ENCODE peak calls at places on chromosomes 3 and 15, in seven cellular contexts. O, G, M, T, X, V and L are unnamed samples.

GRCh38 chr15:81484076-81484475 is 110.1 kb upstream of the TMC3 start:
- DNase-seq in V (no peak), T (no peak), X (no peak), O (no peak), G (no peak), M (no peak), L (no peak)

GRCh38 chr15:50979041-50979440 is 70.6 kb downstream of the AP4E1 start:
- DNase-seq in M (no peak), T (no peak), G (no peak), X (no peak), V (no peak), O (no peak), L (no peak)

GRCh38 chr3:10352146-10352911 is 31.4 kb upstream of the SEC13 start:
- DNase-seq in T (no peak), G (no peak), O (no peak), V (no peak), X (no peak), M (no peak), L (no peak)

GRCh38 chr3:157376596-157377300 is 59.9 kb upstream of the PTX3 start:
- DNase-seq in O (no peak), X (no peak), G (no peak), T (no peak), M (no peak), V (no peak), L (no peak)

GRCh38 chr3:53775834-53776251 is 70.4 kb downstream of the CHDH start:
- DNase-seq in M (no peak), X (no peak), T (no peak), G (no peak), V (no peak), O (no peak), L (no peak)

GRCh38 chr3:137808015-137808414 is 43.9 kb downstream of the SOX14 start:
- DNase-seq in O (no peak), V (no peak), G (no peak), T (no peak), X (no peak), M (no peak), L (no peak)

GRCh38 chr15:32936283-32936918 is 218.6 kb downstream of the GREM1 start:
- DNase-seq in O (no peak), G (no peak), X (peak), T (no peak), V (peak), M (peak), L (peak)

GRCh38 chr15:77144492-77145070 is 73.7 kb upstream of the TSPAN3 start:
- DNase-seq in G (no peak), X (no peak), M (no peak), V (no peak), T (no peak), O (no peak), L (peak)

GRCh38 chr15:50250789-50251394 is 14.6 kb downstream of the HDC start:
- DNase-seq in O (no peak), T (no peak), V (no peak), X (no peak), G (no peak), M (no peak), L (no peak)

GRCh38 chr15:32831458-32831857 is 113.7 kb downstream of the GREM1 start:
- DNase-seq in T (no peak), M (no peak), X (no peak), O (no peak), G (no peak), V (no peak), L (no peak)

GRCh38 chr3:138395865-138396751 is 38.3 kb upstream of the ESYT3 start:
- DNase-seq in T (no peak), O (no peak), M (no peak), X (no peak), V (no peak), G (no peak), L (no peak)

DNA sequence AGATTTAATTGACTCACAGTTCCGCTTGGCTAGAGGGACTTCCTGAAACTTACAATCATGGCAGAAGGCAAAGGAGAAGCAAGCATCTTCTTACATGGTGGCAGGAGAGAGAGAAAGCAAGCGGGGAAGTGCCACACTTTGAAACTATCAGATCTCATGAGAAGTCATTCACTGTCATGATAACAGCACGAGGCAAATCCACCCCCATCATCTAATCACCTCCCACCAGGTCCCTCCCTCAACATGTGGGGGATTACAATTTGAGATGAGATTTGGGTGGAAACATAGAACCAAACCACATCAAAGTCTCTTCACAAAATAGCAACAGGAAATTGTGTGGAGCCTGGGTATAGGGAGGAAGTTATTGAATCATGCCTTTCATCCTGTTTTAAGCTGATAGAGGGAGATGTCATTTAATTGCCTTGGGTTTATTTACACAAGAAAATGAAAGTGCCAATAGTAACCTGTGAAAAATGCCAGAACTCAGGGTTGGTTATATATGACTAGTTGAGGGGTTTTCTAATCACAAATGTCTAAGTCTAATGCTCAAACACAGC is 624.8 kb upstream of the LMCD1 start:
- DNase-seq in T (no peak), M (no peak), V (no peak), G (no peak), O (no peak), X (peak), L (no peak)
- TF ChIP-seq JUND in T (no peak), M (no peak), V (no peak), G (no peak), O (no peak), X (peak), L (no peak)

GRCh38 chr15:88930579-88930978 is 17.4 kb upstream of the MFGE8 start:
- DNase-seq in X (no peak), G (no peak), T (no peak), V (no peak), M (no peak), O (no peak), L (no peak)

GRCh38 chr15:88932875-88933330 is 19.7 kb upstream of the MFGE8 start:
- DNase-seq in M (no peak), G (no peak), V (no peak), O (no peak), T (no peak), X (no peak), L (no peak)

DNA sequence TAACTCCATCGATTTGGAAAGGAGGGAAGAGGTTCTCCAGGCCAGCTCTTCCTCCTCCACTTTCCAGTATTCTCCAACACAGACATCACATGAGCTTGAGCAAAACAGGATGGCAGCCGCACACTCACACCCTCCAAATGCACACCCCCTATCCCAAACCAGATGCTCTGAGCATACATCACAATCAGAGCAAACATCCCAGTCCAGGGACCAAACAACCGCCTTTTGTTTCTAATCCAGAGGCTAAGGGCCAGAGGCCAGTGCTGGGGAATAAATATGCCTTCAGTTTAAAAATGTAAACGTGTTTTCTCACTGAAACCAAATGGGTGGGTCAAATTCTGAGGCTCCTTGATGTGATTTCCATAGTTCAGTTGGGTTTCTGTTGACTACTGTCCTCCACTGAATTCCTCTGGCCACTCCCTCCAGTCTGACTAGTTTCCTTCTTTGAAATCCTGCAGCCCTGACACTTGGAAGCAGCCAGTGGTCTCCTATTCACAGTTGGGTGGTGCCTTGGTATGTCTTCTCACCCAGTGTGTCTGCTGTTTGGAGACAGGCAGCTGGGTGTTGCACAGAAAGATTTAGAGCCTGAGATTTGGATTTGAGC is 19.2 kb upstream of the MFGE8 start:
- DNase-seq in V (peak), T (no peak), O (no peak), X (no peak), M (no peak), G (no peak), L (no peak)
- TF ChIP-seq JUND in V (no peak), T (no peak), O (no peak), X (no peak), M (no peak), G (no peak), L (no peak)

DNA sequence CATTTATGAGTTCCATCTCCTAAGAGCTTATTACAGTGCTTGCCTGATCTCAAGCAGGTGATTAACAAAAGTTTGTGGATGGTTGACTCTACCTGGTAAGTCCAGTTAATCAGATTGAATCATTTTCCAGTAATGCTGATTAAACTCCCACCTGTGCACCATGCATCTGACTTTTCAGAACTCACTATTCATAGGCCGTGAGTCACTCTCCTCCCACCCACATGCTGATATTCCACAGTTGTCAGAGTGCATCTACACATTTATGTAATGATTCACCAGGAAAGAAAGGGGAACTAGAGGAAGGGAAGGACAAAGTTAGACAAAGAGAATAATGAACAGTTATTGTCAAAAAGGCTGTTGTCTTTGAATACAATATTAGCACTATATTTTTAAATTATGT is 106.2 kb upstream of the UBE3A start:
- DNase-seq in T (no peak), X (no peak), M (no peak), O (no peak), V (no peak), G (no peak), L (no peak)
- TF ChIP-seq JUND in T (no peak), X (no peak), M (no peak), O (no peak), V (no peak), G (peak), L (no peak)

GRCh38 chr15:39100106-39100505 is 480.8 kb upstream of the THBS1 start:
- DNase-seq in G (no peak), M (no peak), X (no peak), V (no peak), O (no peak), T (no peak), L (no peak)

GRCh38 chr15:39108021-39108420 is 472.9 kb upstream of the THBS1 start:
- DNase-seq in V (no peak), G (no peak), M (no peak), X (no peak), T (no peak), O (no peak), L (no peak)

GRCh38 chr15:39106913-39107312 is 474.0 kb upstream of the THBS1 start:
- DNase-seq in T (no peak), X (no peak), O (no peak), V (no peak), M (no peak), G (no peak), L (no peak)

GRCh38 chr15:39099524-39099923 is 481.4 kb upstream of the THBS1 start:
- DNase-seq in T (no peak), X (no peak), O (no peak), G (no peak), M (no peak), V (no peak), L (no peak)

DNA sequence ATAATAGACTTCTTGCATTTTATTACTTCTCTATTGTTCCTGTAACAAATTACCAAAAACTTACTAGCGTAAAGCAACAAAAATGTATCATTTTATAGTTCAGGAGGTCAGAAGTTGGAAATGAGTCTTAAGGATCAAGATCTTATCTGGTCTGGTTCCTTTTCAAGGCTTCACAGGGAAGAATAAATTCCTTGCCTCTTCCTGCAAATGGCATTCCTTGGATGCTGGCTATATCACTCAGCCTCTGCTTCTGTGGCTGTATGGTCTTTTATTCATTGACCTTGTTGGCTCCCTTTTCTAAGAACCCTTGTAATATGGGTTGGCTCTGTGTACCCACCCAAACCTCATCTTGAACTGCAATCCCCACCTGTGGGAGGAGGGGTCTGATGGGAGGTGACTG is 478.4 kb upstream of the THBS1 start:
- DNase-seq in T (no peak), X (no peak), O (no peak), G (no peak), V (no peak), M (no peak), L (no peak)
- TF ChIP-seq JUND in T (no peak), X (no peak), O (no peak), G (peak), V (no peak), M (no peak), L (no peak)

GRCh38 chr3:80014576-80014975 is 246.8 kb upstream of the ROBO1 start:
- DNase-seq in G (no peak), M (no peak), T (no peak), V (no peak), X (no peak), O (no peak), L (no peak)
- TF ChIP-seq JUND in G (no peak), M (no peak), T (no peak), V (no peak), X (no peak), O (no peak), L (no peak)

GRCh38 chr3:187888658-187889057 is 143.4 kb upstream of the BCL6 start:
- DNase-seq in X (no peak), G (no peak), T (no peak), M (no peak), O (no peak), V (no peak), L (no peak)

GRCh38 chr3:187889106-187889505 is 143.8 kb upstream of the BCL6 start:
- DNase-seq in O (no peak), T (no peak), X (no peak), V (no peak), G (no peak), M (no peak), L (no peak)

GRCh38 chr3:187889601-187890404 is 144.5 kb upstream of the BCL6 start:
- DNase-seq in O (no peak), G (no peak), T (no peak), X (peak), M (no peak), V (peak), L (no peak)
- TF ChIP-seq JUND in O (no peak), G (no peak), T (no peak), X (no peak), M (no peak), V (peak), L (no peak)

DNA sequence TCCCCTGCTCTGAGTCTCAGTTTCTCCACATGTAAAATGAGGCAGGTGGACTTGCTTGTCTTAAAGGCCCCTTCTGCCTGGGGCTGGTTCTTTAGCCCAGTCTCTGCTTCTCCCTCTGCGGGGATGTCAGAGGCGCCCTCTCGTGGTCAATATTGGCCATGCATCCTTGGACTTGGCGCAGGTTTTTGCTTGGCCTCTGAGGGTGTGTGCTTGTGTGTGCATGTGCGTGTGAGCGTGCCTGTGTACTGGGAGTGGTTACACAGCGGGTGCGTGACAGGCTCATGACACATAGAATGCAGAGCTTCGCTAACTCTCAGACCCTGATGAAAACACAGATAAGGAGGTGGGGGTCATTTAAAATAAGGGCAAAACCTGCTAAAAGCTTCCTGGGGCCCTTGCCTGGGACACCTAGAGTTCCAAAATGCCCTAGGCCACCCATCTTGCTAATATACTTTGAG is 160.9 kb downstream of the SMAD6 start:
- DNase-seq in X (peak), G (peak), V (peak), M (peak), T (peak), O (peak), L (peak)
- TF ChIP-seq JUND in X (no peak), G (no peak), V (no peak), M (peak), T (no peak), O (no peak), L (no peak)

DNA sequence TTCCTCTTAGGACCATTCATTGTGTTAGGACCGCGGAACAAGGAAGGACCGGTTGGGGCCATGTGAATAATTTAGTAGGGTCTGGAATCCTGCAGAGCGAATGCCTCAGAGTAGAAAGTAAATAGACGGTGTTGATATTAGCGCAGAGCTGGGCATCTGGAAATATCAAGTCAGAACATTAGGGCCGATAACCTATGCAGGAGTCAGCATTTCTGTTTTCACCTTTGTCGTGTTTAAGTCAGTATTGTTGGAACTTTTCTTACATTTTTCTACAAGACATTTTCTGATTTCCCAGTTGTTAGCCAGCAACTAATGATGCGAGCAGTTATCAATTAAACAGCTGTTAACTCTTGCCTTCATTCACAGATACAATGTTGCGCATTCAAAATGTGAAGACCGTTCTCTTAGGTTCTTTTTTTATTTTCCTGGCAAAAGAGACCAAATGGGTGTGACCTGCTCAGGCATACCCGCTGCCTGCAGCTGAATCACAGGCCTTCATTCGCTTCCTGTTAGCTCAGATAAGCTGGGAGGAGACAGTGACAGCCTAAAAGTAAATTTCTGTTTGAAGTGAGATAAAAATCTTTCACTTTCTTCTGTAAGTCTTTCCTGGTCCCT is 964 bp upstream of the PKM start:
- DNase-seq in T (no peak), M (peak), G (peak), V (peak), X (no peak), O (no peak), L (peak)
- TF ChIP-seq JUND in T (no peak), M (peak), G (peak), V (no peak), X (no peak), O (no peak), L (no peak)

DNA sequence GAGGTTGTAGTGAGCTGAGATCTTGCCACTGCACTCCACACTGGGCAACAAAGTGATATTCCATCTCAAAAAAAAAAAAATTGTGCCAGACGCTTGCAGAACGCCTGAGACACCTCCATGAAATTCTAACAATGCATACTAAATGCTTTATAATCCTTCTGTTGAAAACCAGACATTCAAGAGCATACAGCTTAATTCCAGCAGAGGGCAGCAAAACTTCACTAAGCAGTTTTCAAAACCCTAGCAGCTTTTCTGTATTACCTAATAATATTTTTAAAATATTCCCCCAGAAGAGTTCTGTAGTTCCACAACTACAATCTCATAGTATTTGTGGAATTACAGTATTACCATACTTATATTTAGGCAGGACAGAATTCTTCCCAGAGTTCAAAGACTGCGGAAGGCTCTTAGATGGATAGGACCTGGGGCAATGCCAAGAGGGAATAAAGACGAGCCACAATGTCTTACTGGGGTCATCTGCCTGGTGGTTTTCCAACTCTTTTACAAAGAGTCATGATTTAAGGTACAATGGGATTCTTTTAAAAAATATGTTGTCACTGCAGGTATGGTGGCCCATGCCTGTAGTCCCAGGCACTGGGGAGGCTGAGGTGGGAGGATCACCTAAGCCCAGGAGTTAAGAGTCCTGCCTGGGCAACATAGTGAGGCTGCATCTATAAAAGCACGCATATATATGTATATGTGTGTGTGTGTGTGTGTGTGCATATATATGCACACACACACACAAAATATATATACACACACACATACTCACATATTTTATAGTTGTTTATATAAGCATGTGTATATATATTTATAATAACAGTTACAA is 19.6 kb upstream of the TASOR start:
- DNase-seq in O (no peak), X (peak), G (peak), T (no peak), M (peak), V (peak), L (peak)
- TF ChIP-seq JUND in O (no peak), X (no peak), G (no peak), T (no peak), M (no peak), V (no peak), L (no peak)